ENCODE peak calls at places on chromosomes 4 and X, in nine cellular contexts. One of them, this sample, is unnamed.

GRCh38 chrX:155888139-155888538 is 7.0 kb downstream of the VAMP7 start:
- DNase-seq in SJSA1: peak; percentile 59
- DNase-seq in GM23248: peak; percentile 69
- DNase-seq in Peyer's patch: no peak
- DNase-seq in neural progenitor cell: no peak
- DNase-seq in right lobe of liver: no peak
- DNase-seq in upper lobe of right lung: no peak
- DNase-seq in effector memory CD4-positive, alpha-beta T cell: no peak
- DNase-seq in cardiac muscle cell: peak; percentile 72
- DNase-seq in this sample: no peak

GRCh38 chr4:140344111-140344510 is 29.3 kb upstream of the SCOC start:
- DNase-seq in upper lobe of right lung: no peak
- DNase-seq in SJSA1: no peak
- DNase-seq in effector memory CD4-positive, alpha-beta T cell: no peak
- DNase-seq in Peyer's patch: no peak
- DNase-seq in right lobe of liver: no peak
- DNase-seq in GM23248: peak; percentile 40
- DNase-seq in cardiac muscle cell: peak; percentile 50
- DNase-seq in neural progenitor cell: no peak
- DNase-seq in this sample: no peak

GRCh38 chr4:100014616-100015015 is 64.5 kb upstream of the H2AZ1 start:
- DNase-seq in SJSA1: no peak
- DNase-seq in GM23248: no peak
- DNase-seq in cardiac muscle cell: no peak
- DNase-seq in neural progenitor cell: no peak
- DNase-seq in effector memory CD4-positive, alpha-beta T cell: no peak
- DNase-seq in Peyer's patch: no peak
- DNase-seq in right lobe of liver: no peak
- DNase-seq in upper lobe of right lung: no peak
- DNase-seq in this sample: no peak

GRCh38 chr4:87540176-87541058 is 11.2 kb upstream of the SPARCL1 start:
- DNase-seq in SJSA1: no peak
- DNase-seq in cardiac muscle cell: peak; percentile 81
- DNase-seq in GM23248: peak; percentile 46
- DNase-seq in Peyer's patch: no peak
- DNase-seq in right lobe of liver: no peak
- DNase-seq in neural progenitor cell: no peak
- DNase-seq in upper lobe of right lung: no peak
- DNase-seq in effector memory CD4-positive, alpha-beta T cell: no peak
- DNase-seq in this sample: no peak

GRCh38 chr4:10153161-10153560 is 36.6 kb upstream of the WDR1 start:
- DNase-seq in neural progenitor cell: no peak
- DNase-seq in SJSA1: no peak
- DNase-seq in Peyer's patch: no peak
- DNase-seq in effector memory CD4-positive, alpha-beta T cell: no peak
- DNase-seq in upper lobe of right lung: no peak
- DNase-seq in cardiac muscle cell: no peak
- DNase-seq in GM23248: no peak
- DNase-seq in right lobe of liver: no peak
- DNase-seq in this sample: no peak

GRCh38 chr4:89836031-89836777 is 757 bp downstream of the SNCA start:
- DNase-seq in Peyer's patch: no peak
- DNase-seq in SJSA1: no peak
- DNase-seq in GM23248: peak; percentile 3
- DNase-seq in cardiac muscle cell: peak; percentile 9
- DNase-seq in right lobe of liver: no peak
- DNase-seq in upper lobe of right lung: peak; percentile 58
- DNase-seq in effector memory CD4-positive, alpha-beta T cell: no peak
- DNase-seq in neural progenitor cell: peak; percentile 31
- DNase-seq in this sample: no peak

GRCh38 chrX:49988128-49988527 is 65.7 kb downstream of the CLCN5 start:
- DNase-seq in SJSA1: no peak
- DNase-seq in upper lobe of right lung: no peak
- DNase-seq in GM23248: no peak
- DNase-seq in Peyer's patch: no peak
- DNase-seq in neural progenitor cell: no peak
- DNase-seq in cardiac muscle cell: no peak
- DNase-seq in right lobe of liver: no peak
- DNase-seq in effector memory CD4-positive, alpha-beta T cell: no peak
- DNase-seq in this sample: no peak

GRCh38 chrX:150926791-150927190 is 28.3 kb upstream of the CD99L2 start:
- DNase-seq in neural progenitor cell: no peak
- DNase-seq in SJSA1: no peak
- DNase-seq in GM23248: no peak
- DNase-seq in right lobe of liver: no peak
- DNase-seq in cardiac muscle cell: no peak
- DNase-seq in upper lobe of right lung: no peak
- DNase-seq in Peyer's patch: no peak
- DNase-seq in effector memory CD4-positive, alpha-beta T cell: no peak
- DNase-seq in this sample: no peak

GRCh38 chrX:101759000-101759399 is 99.3 kb upstream of the ARMCX2 start:
- DNase-seq in effector memory CD4-positive, alpha-beta T cell: no peak
- DNase-seq in GM23248: peak; percentile 60
- DNase-seq in right lobe of liver: no peak
- DNase-seq in SJSA1: no peak
- DNase-seq in neural progenitor cell: peak; percentile 75
- DNase-seq in Peyer's patch: no peak
- DNase-seq in cardiac muscle cell: peak; percentile 45
- DNase-seq in upper lobe of right lung: no peak
- DNase-seq in this sample: peak; percentile 22

GRCh38 chr4:22345678-22346077 is 170.2 kb downstream of the ADGRA3 start:
- DNase-seq in cardiac muscle cell: peak; percentile 25
- DNase-seq in upper lobe of right lung: no peak
- DNase-seq in GM23248: no peak
- DNase-seq in Peyer's patch: no peak
- DNase-seq in effector memory CD4-positive, alpha-beta T cell: no peak
- DNase-seq in SJSA1: no peak
- DNase-seq in right lobe of liver: no peak
- DNase-seq in neural progenitor cell: no peak
- DNase-seq in this sample: no peak

GRCh38 chrX:44483965-44484606 is 58.6 kb downstream of the FUNDC1 start:
- DNase-seq in cardiac muscle cell: no peak
- DNase-seq in Peyer's patch: no peak
- DNase-seq in neural progenitor cell: no peak
- DNase-seq in effector memory CD4-positive, alpha-beta T cell: no peak
- DNase-seq in GM23248: peak; percentile 34
- DNase-seq in right lobe of liver: no peak
- DNase-seq in SJSA1: no peak
- DNase-seq in upper lobe of right lung: no peak
- DNase-seq in this sample: no peak

GRCh38 chr4:42282081-42282901 is 115.0 kb upstream of the SHISA3 start:
- DNase-seq in neural progenitor cell: peak; percentile 92
- DNase-seq in GM23248: peak; percentile 85
- DNase-seq in SJSA1: no peak
- DNase-seq in Peyer's patch: no peak
- DNase-seq in right lobe of liver: no peak
- DNase-seq in upper lobe of right lung: no peak
- DNase-seq in cardiac muscle cell: peak; percentile 87
- DNase-seq in effector memory CD4-positive, alpha-beta T cell: no peak
- DNase-seq in this sample: peak; percentile 8

GRCh38 chr4:81466841-81467671 is 4.7 kb downstream of the RASGEF1B start:
- DNase-seq in effector memory CD4-positive, alpha-beta T cell: peak; percentile 27
- DNase-seq in neural progenitor cell: peak; percentile 82
- DNase-seq in Peyer's patch: peak; percentile 83
- DNase-seq in SJSA1: peak; percentile 50
- DNase-seq in upper lobe of right lung: no peak
- DNase-seq in cardiac muscle cell: peak; percentile 84
- DNase-seq in GM23248: peak; percentile 76
- DNase-seq in right lobe of liver: no peak
- DNase-seq in this sample: peak; percentile 72

GRCh38 chr4:174490356-174490969 is 31.8 kb downstream of the HPGD start:
- DNase-seq in Peyer's patch: no peak
- DNase-seq in GM23248: peak; percentile 30
- DNase-seq in cardiac muscle cell: peak; percentile 68
- DNase-seq in right lobe of liver: no peak
- DNase-seq in SJSA1: no peak
- DNase-seq in effector memory CD4-positive, alpha-beta T cell: no peak
- DNase-seq in neural progenitor cell: no peak
- DNase-seq in upper lobe of right lung: no peak
- DNase-seq in this sample: no peak

GRCh38 chrX:45187731-45188130 is 12.9 kb downstream of the DIPK2B start:
- DNase-seq in Peyer's patch: no peak
- DNase-seq in neural progenitor cell: no peak
- DNase-seq in right lobe of liver: no peak
- DNase-seq in GM23248: peak; percentile 2
- DNase-seq in upper lobe of right lung: no peak
- DNase-seq in effector memory CD4-positive, alpha-beta T cell: no peak
- DNase-seq in cardiac muscle cell: peak; percentile 13
- DNase-seq in SJSA1: no peak
- DNase-seq in this sample: no peak

GRCh38 chr4:86554641-86555040 is 39.5 kb upstream of the PTPN13 start:
- DNase-seq in cardiac muscle cell: peak; percentile 17
- DNase-seq in SJSA1: no peak
- DNase-seq in right lobe of liver: no peak
- DNase-seq in GM23248: peak; percentile 7
- DNase-seq in neural progenitor cell: no peak
- DNase-seq in effector memory CD4-positive, alpha-beta T cell: no peak
- DNase-seq in Peyer's patch: no peak
- DNase-seq in upper lobe of right lung: no peak
- DNase-seq in this sample: peak; percentile 48

GRCh38 chr4:54296548-54297203 is 67.6 kb downstream of the PDGFRA start:
- DNase-seq in neural progenitor cell: no peak
- DNase-seq in right lobe of liver: no peak
- DNase-seq in upper lobe of right lung: no peak
- DNase-seq in SJSA1: no peak
- DNase-seq in Peyer's patch: no peak
- DNase-seq in effector memory CD4-positive, alpha-beta T cell: no peak
- DNase-seq in GM23248: no peak
- DNase-seq in cardiac muscle cell: no peak
- DNase-seq in this sample: no peak

GRCh38 chr4:140252742-140253555 is 99.0 kb upstream of the MAML3 start:
- DNase-seq in effector memory CD4-positive, alpha-beta T cell: no peak
- DNase-seq in cardiac muscle cell: peak; percentile 88
- DNase-seq in neural progenitor cell: peak; percentile 88
- DNase-seq in SJSA1: peak; percentile 81
- DNase-seq in GM23248: peak; percentile 76
- DNase-seq in Peyer's patch: peak; percentile 45
- DNase-seq in right lobe of liver: peak; percentile 83
- DNase-seq in upper lobe of right lung: peak; percentile 88
- DNase-seq in this sample: peak; percentile 64

GRCh38 chr4:110869114-110869513 is 246.2 kb upstream of the PITX2 start:
- DNase-seq in GM23248: peak; percentile 91
- DNase-seq in SJSA1: no peak
- DNase-seq in cardiac muscle cell: no peak
- DNase-seq in Peyer's patch: no peak
- DNase-seq in right lobe of liver: no peak
- DNase-seq in effector memory CD4-positive, alpha-beta T cell: no peak
- DNase-seq in neural progenitor cell: no peak
- DNase-seq in upper lobe of right lung: no peak
- DNase-seq in this sample: no peak

GRCh38 chrX:100447563-100448397 is 37.7 kb upstream of the PCDH19 start:
- DNase-seq in effector memory CD4-positive, alpha-beta T cell: no peak
- DNase-seq in SJSA1: no peak
- DNase-seq in neural progenitor cell: peak; percentile 63
- DNase-seq in GM23248: peak; percentile 36
- DNase-seq in upper lobe of right lung: no peak
- DNase-seq in right lobe of liver: peak; percentile 56
- DNase-seq in Peyer's patch: no peak
- DNase-seq in cardiac muscle cell: peak; percentile 38
- DNase-seq in this sample: no peak

DNA sequence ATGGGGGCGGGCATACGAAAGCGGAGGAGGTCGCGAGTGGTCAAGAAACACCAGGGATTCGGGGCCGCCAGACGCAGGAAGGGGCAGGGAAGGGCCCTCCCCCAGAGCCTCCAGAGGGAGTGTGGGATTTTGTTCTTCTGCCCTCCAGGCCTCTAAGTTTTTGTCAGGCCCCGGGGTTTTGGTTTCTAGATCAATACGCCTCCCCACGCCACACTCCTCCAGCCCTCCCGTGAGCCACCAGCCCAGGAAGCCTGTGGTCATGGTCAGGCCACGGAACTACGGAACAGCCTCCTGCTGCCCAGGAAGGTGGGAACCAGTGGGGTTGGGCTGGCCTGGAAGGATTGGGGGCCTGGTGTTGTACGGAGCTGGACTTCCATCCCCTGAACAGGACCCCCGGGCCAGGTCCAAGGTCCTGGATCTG is 38.4 kb downstream of the CPLX1 start:
- DNase-seq in GM23248: no peak
- DNase-seq in Peyer's patch: no peak
- DNase-seq in SJSA1: no peak
- DNase-seq in cardiac muscle cell: no peak
- DNase-seq in upper lobe of right lung: no peak
- DNase-seq in right lobe of liver: peak; percentile 51
- DNase-seq in effector memory CD4-positive, alpha-beta T cell: no peak
- DNase-seq in neural progenitor cell: no peak
- DNase-seq in this sample: no peak
- H3K27me3 ChIP-seq in GM23248: peaks cover 34% of the 10 kb centered on the region
- H3K27me3 ChIP-seq in Peyer's patch: no peaks in the 10 kb centered on the region
- H3K27me3 ChIP-seq in SJSA1: peaks cover 4% of the 10 kb centered on the region
- H3K27me3 ChIP-seq in cardiac muscle cell: peaks cover 79% of the 10 kb centered on the region
- H3K27me3 ChIP-seq in upper lobe of right lung: peaks cover 46% of the 10 kb centered on the region
- H3K27me3 ChIP-seq in right lobe of liver: no peaks in the 10 kb centered on the region
- H3K27me3 ChIP-seq in effector memory CD4-positive, alpha-beta T cell: peaks cover 32% of the 10 kb centered on the region
- H3K27me3 ChIP-seq in neural progenitor cell: peaks cover 98% of the 10 kb centered on the region
- H3K27me3 ChIP-seq in this sample: peaks cover 12% of the 10 kb centered on the region

GRCh38 chrX:56813318-56813837 is 84.3 kb downstream of the NBDY start:
- DNase-seq in right lobe of liver: no peak
- DNase-seq in cardiac muscle cell: peak; percentile 87
- DNase-seq in neural progenitor cell: no peak
- DNase-seq in Peyer's patch: peak; percentile 35
- DNase-seq in upper lobe of right lung: no peak
- DNase-seq in SJSA1: no peak
- DNase-seq in effector memory CD4-positive, alpha-beta T cell: peak; percentile 46
- DNase-seq in GM23248: peak; percentile 91
- DNase-seq in this sample: peak; percentile 76
- H3K4me3 ChIP-seq in right lobe of liver: no peak overlapping the region
- H3K4me3 ChIP-seq in cardiac muscle cell: no peak overlapping the region
- H3K4me3 ChIP-seq in neural progenitor cell: no peak overlapping the region
- H3K4me3 ChIP-seq in Peyer's patch: no peak overlapping the region
- H3K4me3 ChIP-seq in upper lobe of right lung: no peak overlapping the region
- H3K4me3 ChIP-seq in SJSA1: no peak overlapping the region
- H3K4me3 ChIP-seq in effector memory CD4-positive, alpha-beta T cell: peak overlapping the region; percentile 23
- H3K4me3 ChIP-seq in GM23248: peak overlapping the region; percentile 62
- H3K4me3 ChIP-seq in this sample: no peak overlapping the region

DNA sequence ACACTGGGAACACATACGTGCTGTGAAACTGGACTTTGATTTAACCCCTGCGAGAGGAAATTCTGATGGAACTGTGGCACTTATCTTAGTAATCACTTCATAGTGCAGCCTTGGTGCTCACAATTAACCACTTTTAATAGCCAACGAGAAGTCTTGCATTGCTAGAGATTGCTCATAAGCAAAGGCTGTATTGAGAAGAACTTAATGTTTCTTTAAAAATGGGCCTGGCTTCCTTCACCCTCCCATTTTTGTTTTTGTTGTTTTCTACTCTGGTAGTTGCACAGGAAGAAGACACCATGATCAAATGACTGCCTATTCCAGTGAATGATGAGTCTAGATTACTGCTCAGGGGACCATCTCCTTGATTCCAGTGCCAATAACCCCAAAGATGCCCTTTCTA is 52.5 kb upstream of the NKAP start:
- DNase-seq in upper lobe of right lung: no peak
- DNase-seq in right lobe of liver: no peak
- DNase-seq in Peyer's patch: no peak
- DNase-seq in effector memory CD4-positive, alpha-beta T cell: no peak
- DNase-seq in SJSA1: no peak
- DNase-seq in neural progenitor cell: no peak
- DNase-seq in cardiac muscle cell: no peak
- DNase-seq in GM23248: no peak
- DNase-seq in this sample: no peak
- H3K27me3 ChIP-seq in upper lobe of right lung: peaks cover 80% of the 10 kb centered on the region
- H3K27me3 ChIP-seq in right lobe of liver: peaks cover 5% of the 10 kb centered on the region
- H3K27me3 ChIP-seq in Peyer's patch: no peaks in the 10 kb centered on the region
- H3K27me3 ChIP-seq in effector memory CD4-positive, alpha-beta T cell: peaks cover 34% of the 10 kb centered on the region
- H3K27me3 ChIP-seq in SJSA1: peaks cover 34% of the 10 kb centered on the region
- H3K27me3 ChIP-seq in neural progenitor cell: peaks cover 100% of the 10 kb centered on the region
- H3K27me3 ChIP-seq in cardiac muscle cell: peaks cover 100% of the 10 kb centered on the region
- H3K27me3 ChIP-seq in GM23248: peaks cover 58% of the 10 kb centered on the region
- H3K27me3 ChIP-seq in this sample: peaks cover 20% of the 10 kb centered on the region

GRCh38 chr4:48483777-48484493 is 792 bp downstream of the SLC10A4 start:
- DNase-seq in right lobe of liver: no peak
- DNase-seq in Peyer's patch: no peak
- DNase-seq in SJSA1: no peak
- DNase-seq in effector memory CD4-positive, alpha-beta T cell: no peak
- DNase-seq in upper lobe of right lung: peak; percentile 70
- DNase-seq in neural progenitor cell: peak; percentile 29
- DNase-seq in cardiac muscle cell: no peak
- DNase-seq in GM23248: peak; percentile 22
- DNase-seq in this sample: no peak
- H3K4me3 ChIP-seq in right lobe of liver: peak overlapping the region; percentile 19
- H3K4me3 ChIP-seq in Peyer's patch: no peak overlapping the region
- H3K4me3 ChIP-seq in SJSA1: peak overlapping the region; percentile 40
- H3K4me3 ChIP-seq in effector memory CD4-positive, alpha-beta T cell: peak overlapping the region; percentile 16
- H3K4me3 ChIP-seq in upper lobe of right lung: peak overlapping the region; percentile 41
- H3K4me3 ChIP-seq in neural progenitor cell: peak overlapping the region; percentile 41
- H3K4me3 ChIP-seq in cardiac muscle cell: peak overlapping the region; percentile 31
- H3K4me3 ChIP-seq in GM23248: no peak overlapping the region
- H3K4me3 ChIP-seq in this sample: peak overlapping the region; percentile 28